ENCODE peak calls at places on chromosome 20, in four cellular contexts. L is BJ, H is cardiac fibroblast, N is COR-L47. M is an unnamed sample.

GRCh38 chr20:31859998-31860380 is 10.3 kb downstream of the DUSP15 start:
- DNase-seq in L (no peak), H (no peak), N (no peak), M (no peak)

GRCh38 chr20:49028684-49029083 is 17.4 kb upstream of the CSE1L start:
- DNase-seq in L (no peak), H (peak), N (no peak), M (no peak)

GRCh38 chr20:19820520-19821211 is 62.6 kb downstream of the RIN2 start:
- DNase-seq in L (no peak), H (no peak), N (no peak), M (no peak)

GRCh38 chr20:16803965-16804792 is 56.0 kb downstream of the OTOR start:
- DNase-seq in L (no peak), H (peak), N (peak), M (peak)

GRCh38 chr20:4043801-4044200 is 28.4 kb upstream of the RNF24 start:
- DNase-seq in L (no peak), H (no peak), N (no peak), M (no peak)

GRCh38 chr20:22561965-22562581 is 22.3 kb downstream of the FOXA2 start:
- DNase-seq in L (no peak), H (no peak), N (no peak), M (no peak)

GRCh38 chr20:19497064-19497463 is 261.0 kb upstream of the RIN2 start:
- DNase-seq in L (peak), H (peak), N (no peak), M (no peak)

GRCh38 chr20:47038581-47039560 is 144.2 kb downstream of the EYA2 start:
- DNase-seq in L (no peak), H (peak), N (no peak), M (no peak)

GRCh38 chr20:21179796-21180195 is 53.9 kb downstream of the KIZ start:
- DNase-seq in L (no peak), H (peak), N (no peak), M (peak)

GRCh38 chr20:17014217-17014616 is 212.6 kb upstream of the PCSK2 start:
- DNase-seq in L (no peak), H (no peak), N (peak), M (no peak)

GRCh38 chr20:64146936-64147451 is 17.3 kb upstream of the MYT1 start:
- DNase-seq in L (no peak), H (no peak), N (no peak), M (no peak)

GRCh38 chr20:19566226-19566960 is 191.7 kb upstream of the RIN2 start:
- DNase-seq in L (no peak), H (peak), N (no peak), M (no peak)

GRCh38 chr20:63620991-63621390 is 5.9 kb downstream of the GMEB2 start:
- DNase-seq in L (no peak), H (no peak), N (no peak), M (no peak)

GRCh38 chr20:4711511-4711910 is 10.2 kb upstream of the PRND start:
- DNase-seq in L (no peak), H (no peak), N (no peak), M (no peak)

GRCh38 chr20:8527998-8528397 is 395.9 kb downstream of the PLCB1 start:
- DNase-seq in L (no peak), H (peak), N (no peak), M (peak)

GRCh38 chr20:41133709-41134361 is 3.5 kb upstream of the PLCG1 start:
- DNase-seq in L (no peak), H (no peak), N (no peak), M (no peak)

GRCh38 chr20:2816030-2816582 is at the start of gene TMEM239:
- DNase-seq in L (no peak), H (no peak), N (no peak), M (no peak)

GRCh38 chr20:39479196-39479810 is 517.2 kb downstream of the DHX35 start:
- DNase-seq in L (no peak), H (no peak), N (no peak), M (no peak)

GRCh38 chr20:15220009-15220656 is 882.7 kb upstream of the FLRT3 start:
- DNase-seq in L (no peak), H (no peak), N (no peak), M (no peak)

GRCh38 chr20:24753136-24753535 is 195.9 kb upstream of the CST7 start:
- DNase-seq in L (no peak), H (no peak), N (no peak), M (no peak)

GRCh38 chr20:44033873-44034272 is 119.2 kb downstream of the TOX2 start:
- DNase-seq in L (no peak), H (no peak), N (no peak), M (no peak)

GRCh38 chr20:64065973-64066341 is 3.0 kb downstream of the TCEA2 start:
- DNase-seq in L (peak), H (peak), N (no peak), M (no peak)

GRCh38 chr20:25319241-25320034 is 71.2 kb downstream of the ABHD12 start:
- DNase-seq in L (no peak), H (no peak), N (peak), M (no peak)

GRCh38 chr20:62202083-62202395 is 18.0 kb downstream of the HRH3 start:
- DNase-seq in L (no peak), H (no peak), N (no peak), M (no peak)

GRCh38 chr20:33660035-33660684 is 2.0 kb upstream of the C20orf144 start:
- DNase-seq in L (no peak), H (no peak), N (no peak), M (no peak)

GRCh38 chr20:3740600-3741301 is 8.3 kb downstream of the HSPA12B start:
- DNase-seq in L (no peak), H (no peak), N (no peak), M (no peak)

GRCh38 chr20:12638633-12639360 is 370.0 kb upstream of the SPTLC3 start:
- DNase-seq in L (no peak), H (no peak), N (no peak), M (no peak)